ENCODE peak calls at places on chromosomes 6 and 20, in four cellular contexts. P is CD4-positive, alpha-beta T cell; R is HS-5; K is effector memory CD8-positive, alpha-beta T cell. U is an unnamed sample.

GRCh38 chr6:119633461-119633860 is 283.9 kb upstream of the MAN1A1 start:
- DNase-seq in P (no peak), R (no peak), K (no peak), U (no peak)

GRCh38 chr20:50584687-50585086 is 74.5 kb downstream of the PTPN1 start:
- DNase-seq in P (no peak), R (no peak), K (no peak), U (no peak)

GRCh38 chr6:21754891-21755290 is 161.3 kb downstream of the SOX4 start:
- DNase-seq in P (no peak), R (no peak), K (no peak), U (no peak)

GRCh38 chr20:11235058-11235457 is 561.3 kb upstream of the JAG1 start:
- DNase-seq in P (no peak), R (peak), K (no peak), U (no peak)

GRCh38 chr6:106520711-106521367 is 108.5 kb downstream of the RTN4IP1 start:
- DNase-seq in P (peak), R (no peak), K (peak), U (peak)

GRCh38 chr6:120759570-120759969 is 574.7 kb downstream of the TBC1D32 start:
- DNase-seq in P (no peak), R (no peak), K (no peak), U (no peak)

GRCh38 chr6:38771111-38771694 is 56.1 kb downstream of the DNAH8 start:
- DNase-seq in P (no peak), R (no peak), K (no peak), U (no peak)

GRCh38 chr20:37804584-37805566 is 98.1 kb upstream of the VSTM2L start:
- DNase-seq in P (no peak), R (no peak), K (no peak), U (no peak)

GRCh38 chr20:35092524-35093244 is at the start of gene TRPC4AP:
- DNase-seq in P (peak), R (peak), K (peak), U (peak)

GRCh38 chr20:2285618-2286017 is 10.2 kb upstream of the TGM3 start:
- DNase-seq in P (no peak), R (no peak), K (no peak), U (no peak)

GRCh38 chr6:55901765-55902164 is 26.4 kb upstream of the BMP5 start:
- DNase-seq in P (no peak), R (no peak), K (no peak), U (no peak)

GRCh38 chr6:142881771-142882170 is 63.2 kb downstream of the HIVEP2 start:
- DNase-seq in P (no peak), R (no peak), K (no peak), U (no peak)

GRCh38 chr6:52049252-52050050 is 38.0 kb downstream of the PKHD1 start:
- DNase-seq in P (no peak), R (peak), K (peak), U (no peak)

GRCh38 chr20:845226-845868 is 11.8 kb downstream of the FAM110A start:
- DNase-seq in P (no peak), R (no peak), K (no peak), U (no peak)

GRCh38 chr6:53686541-53686940 is 21.0 kb upstream of the KLHL31 start:
- DNase-seq in P (no peak), R (no peak), K (no peak), U (no peak)

GRCh38 chr6:116040980-116041379 is 19.7 kb downstream of the FRK start:
- DNase-seq in P (no peak), R (no peak), K (no peak), U (no peak)

GRCh38 chr20:44142416-44142815 is 44.6 kb downstream of the JPH2 start:
- DNase-seq in P (no peak), R (no peak), K (no peak), U (no peak)

GRCh38 chr20:23412026-23412425 is 9.3 kb downstream of the NAPB start:
- DNase-seq in P (no peak), R (no peak), K (no peak), U (no peak)

GRCh38 chr20:41571006-41571405 is 47.2 kb downstream of the CHD6 start:
- DNase-seq in P (no peak), R (no peak), K (no peak), U (no peak)

GRCh38 chr6:35240838-35241801 is 18.4 kb upstream of the ZNF76 start:
- DNase-seq in P (peak), R (peak), K (peak), U (peak)

GRCh38 chr6:156256161-156256560 is 521.0 kb upstream of the ARID1B start:
- DNase-seq in P (no peak), R (no peak), K (no peak), U (no peak)

GRCh38 chr6:146914563-146915483 is 289.4 kb upstream of the STXBP5 start:
- DNase-seq in P (no peak), R (peak), K (no peak), U (no peak)

GRCh38 chr6:25991785-25992412 is 29.3 kb downstream of the TRIM38 start:
- DNase-seq in P (no peak), R (peak), K (peak), U (peak)

GRCh38 chr6:34791164-34791841 is 580 bp upstream of the BLTP3A start:
- DNase-seq in P (peak), R (no peak), K (no peak), U (peak)

GRCh38 chr6:43968110-43968965 is 158.9 kb downstream of the MRPL14 start:
- DNase-seq in P (no peak), R (no peak), K (no peak), U (no peak)

GRCh38 chr6:43719511-43719910 is 31.9 kb upstream of the MRPS18A start:
- DNase-seq in P (no peak), R (no peak), K (no peak), U (no peak)

GRCh38 chr6:24933868-24934401 is 1.8 kb downstream of the RIPOR2 start:
- DNase-seq in P (no peak), R (no peak), K (peak), U (no peak)

GRCh38 chr6:53168516-53169257 is 20.0 kb upstream of the GCM1 start:
- DNase-seq in P (no peak), R (peak), K (no peak), U (no peak)

GRCh38 chr6:34027445-34027936 is 118.4 kb downstream of the GRM4 start:
- DNase-seq in P (peak), R (no peak), K (peak), U (peak)

GRCh38 chr6:158752613-158753012 is 66.6 kb downstream of the EZR start:
- DNase-seq in P (no peak), R (no peak), K (no peak), U (no peak)

GRCh38 chr6:159746759-159747158 is 15.1 kb upstream of the ACAT2 start:
- DNase-seq in P (no peak), R (no peak), K (no peak), U (no peak)

GRCh38 chr6:26029857-26030653 is 57.2 kb upstream of the HFE start:
- DNase-seq in P (no peak), R (no peak), K (no peak), U (no peak)

GRCh38 chr6:140271759-140272377 is 897.4 kb upstream of the CITED2 start:
- DNase-seq in P (no peak), R (no peak), K (no peak), U (no peak)

GRCh38 chr6:97097068-97098047 is 172.8 kb downstream of the KLHL32 start:
- DNase-seq in P (no peak), R (no peak), K (no peak), U (no peak)

GRCh38 chr6:142802124-142802523 is 142.9 kb downstream of the HIVEP2 start:
- DNase-seq in P (no peak), R (peak), K (no peak), U (no peak)

GRCh38 chr20:8811801-8812594 is 256.9 kb upstream of the PLCB4 start:
- DNase-seq in P (no peak), R (no peak), K (no peak), U (no peak)

GRCh38 chr6:70860044-70860443 is 96.8 kb downstream of the B3GAT2 start:
- DNase-seq in P (no peak), R (no peak), K (no peak), U (no peak)

GRCh38 chr6:113539202-113539601 is 317.9 kb upstream of the MARCKS start:
- DNase-seq in P (no peak), R (no peak), K (no peak), U (no peak)

GRCh38 chr6:731924-732323 is 39.0 kb upstream of the EXOC2 start:
- DNase-seq in P (no peak), R (no peak), K (no peak), U (no peak)

GRCh38 chr20:49496526-49497216 is 14.2 kb upstream of the KCNB1 start:
- DNase-seq in P (no peak), R (no peak), K (no peak), U (no peak)